ENCODE peak calls at places on chromosomes 13 and 19, in ten cellular contexts. G, W, J, K, P, S, O, N, B and M are unnamed samples.

GRCh38 chr13:29594710-29595379 is 643 bp downstream of the SLC7A1 start:
- DNase-seq in G (peak), W (peak), J (peak), K (peak), P (peak), S (peak), O (peak), N (peak), B (peak), M (peak)

GRCh38 chr13:108195146-108195545 is 20.2 kb downstream of the LIG4 start:
- DNase-seq in G (no peak), W (peak), J (no peak), K (no peak), P (peak), S (no peak), O (no peak), N (no peak), B (peak), M (no peak)

GRCh38 chr13:29140277-29140676 is 320.1 kb downstream of the MTUS2 start:
- DNase-seq in G (no peak), W (peak), J (no peak), K (no peak), P (peak), S (no peak), O (no peak), N (no peak), B (peak), M (no peak)

GRCh38 chr13:112330479-112331407 is 45.4 kb upstream of the SPACA7 start:
- DNase-seq in G (no peak), W (no peak), J (no peak), K (no peak), P (no peak), S (peak), O (no peak), N (no peak), B (no peak), M (no peak)

GRCh38 chr19:38455031-38455430 is 21.5 kb downstream of the RYR1 start:
- DNase-seq in G (no peak), W (peak), J (peak), K (no peak), P (no peak), S (peak), O (no peak), N (no peak), B (peak), M (no peak)

GRCh38 chr19:41872775-41873647 is 4.1 kb upstream of the CD79A start:
- DNase-seq in G (no peak), W (peak), J (peak), K (no peak), P (peak), S (peak), O (peak), N (peak), B (peak), M (peak)

GRCh38 chr13:27080018-27080948 is 91.3 kb downstream of the USP12 start:
- DNase-seq in G (no peak), W (no peak), J (no peak), K (no peak), P (peak), S (no peak), O (no peak), N (no peak), B (no peak), M (no peak)

GRCh38 chr13:90750021-90750420 is 597.5 kb upstream of the MIR17HG start:
- DNase-seq in G (no peak), W (no peak), J (no peak), K (no peak), P (no peak), S (no peak), O (no peak), N (no peak), B (no peak), M (no peak)

GRCh38 chr19:35048911-35049411 is 7.4 kb downstream of the HPN start:
- DNase-seq in G (no peak), W (no peak), J (no peak), K (no peak), P (no peak), S (no peak), O (no peak), N (peak), B (no peak), M (no peak)

GRCh38 chr13:112331675-112332074 is 44.5 kb upstream of the SPACA7 start:
- DNase-seq in G (no peak), W (no peak), J (no peak), K (no peak), P (no peak), S (peak), O (no peak), N (no peak), B (no peak), M (no peak)

GRCh38 chr13:101490400-101491015 is 38.0 kb downstream of the ITGBL1 start:
- DNase-seq in G (no peak), W (no peak), J (no peak), K (no peak), P (peak), S (no peak), O (no peak), N (no peak), B (peak), M (no peak)

GRCh38 chr13:74040200-74040599 is 94.0 kb downstream of the KLF12 start:
- DNase-seq in G (no peak), W (peak), J (peak), K (peak), P (no peak), S (peak), O (peak), N (no peak), B (peak), M (peak)

GRCh38 chr13:44237276-44237767 is 136.3 kb upstream of the SERP2 start:
- DNase-seq in G (peak), W (peak), J (peak), K (peak), P (peak), S (no peak), O (peak), N (peak), B (peak), M (peak)

GRCh38 chr19:41969772-41970458 is 10.8 kb upstream of the RABAC1 start:
- DNase-seq in G (no peak), W (no peak), J (no peak), K (no peak), P (no peak), S (no peak), O (no peak), N (no peak), B (no peak), M (no peak)

GRCh38 chr19:1132625-1133383 is 29.0 kb downstream of the GPX4 start:
- DNase-seq in G (no peak), W (no peak), J (no peak), K (no peak), P (no peak), S (no peak), O (no peak), N (no peak), B (no peak), M (no peak)

GRCh38 chr19:49436381-49437017 is 4.8 kb downstream of the SLC17A7 start:
- DNase-seq in G (no peak), W (no peak), J (no peak), K (no peak), P (no peak), S (peak), O (peak), N (no peak), B (no peak), M (peak)

GRCh38 chr13:43132911-43133310 is 109.5 kb downstream of the DNAJC15 start:
- DNase-seq in G (no peak), W (no peak), J (no peak), K (no peak), P (no peak), S (no peak), O (no peak), N (no peak), B (no peak), M (no peak)

GRCh38 chr13:44159633-44160279 is 213.9 kb upstream of the SERP2 start:
- DNase-seq in G (no peak), W (no peak), J (no peak), K (no peak), P (no peak), S (no peak), O (no peak), N (peak), B (peak), M (no peak)

GRCh38 chr19:38717051-38717450 is 27.2 kb downstream of the CAPN12 start:
- DNase-seq in G (no peak), W (no peak), J (no peak), K (no peak), P (no peak), S (no peak), O (no peak), N (no peak), B (no peak), M (no peak)

DNA sequence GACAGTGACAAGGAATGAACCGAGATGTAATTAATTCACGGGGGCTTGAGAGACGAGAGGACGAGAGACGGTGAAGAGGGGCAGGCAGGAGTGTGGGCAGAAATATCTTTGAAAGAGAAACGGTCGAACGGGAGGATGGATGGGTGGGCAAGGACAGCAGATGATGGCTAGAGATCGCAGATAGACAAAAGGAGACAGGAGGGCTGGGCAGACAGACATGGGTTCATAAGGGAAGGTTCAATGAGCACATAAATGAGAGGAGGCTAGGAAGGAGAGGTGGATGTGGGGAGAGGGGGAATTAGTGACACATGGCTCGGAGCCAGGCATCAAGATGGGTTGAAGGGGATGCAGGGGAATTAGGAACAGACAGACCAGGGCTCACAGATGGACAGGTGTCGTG is 1.1 kb downstream of the SYT3 start:
- DNase-seq in G (no peak), W (no peak), J (no peak), K (no peak), P (no peak), S (no peak), O (no peak), N (no peak), B (no peak), M (no peak)
- H3K4me3 ChIP-seq in G (no peak), W (no peak), J (no peak), K (no peak), P (no peak), S (no peak), O (peak), N (no peak), B (no peak), M (no peak)

GRCh38 chr13:80341098-80341701 is at the start of gene SPRY2:
- DNase-seq in G (peak), W (peak), J (peak), K (peak), P (peak), S (peak), O (peak), N (peak), B (peak), M (peak)
- TF ChIP-seq CTCF in G (no peak), W (no peak), J (no peak), K (no peak), P (no peak), S (peak), O (peak), N (peak), B (no peak), M (no peak)

DNA sequence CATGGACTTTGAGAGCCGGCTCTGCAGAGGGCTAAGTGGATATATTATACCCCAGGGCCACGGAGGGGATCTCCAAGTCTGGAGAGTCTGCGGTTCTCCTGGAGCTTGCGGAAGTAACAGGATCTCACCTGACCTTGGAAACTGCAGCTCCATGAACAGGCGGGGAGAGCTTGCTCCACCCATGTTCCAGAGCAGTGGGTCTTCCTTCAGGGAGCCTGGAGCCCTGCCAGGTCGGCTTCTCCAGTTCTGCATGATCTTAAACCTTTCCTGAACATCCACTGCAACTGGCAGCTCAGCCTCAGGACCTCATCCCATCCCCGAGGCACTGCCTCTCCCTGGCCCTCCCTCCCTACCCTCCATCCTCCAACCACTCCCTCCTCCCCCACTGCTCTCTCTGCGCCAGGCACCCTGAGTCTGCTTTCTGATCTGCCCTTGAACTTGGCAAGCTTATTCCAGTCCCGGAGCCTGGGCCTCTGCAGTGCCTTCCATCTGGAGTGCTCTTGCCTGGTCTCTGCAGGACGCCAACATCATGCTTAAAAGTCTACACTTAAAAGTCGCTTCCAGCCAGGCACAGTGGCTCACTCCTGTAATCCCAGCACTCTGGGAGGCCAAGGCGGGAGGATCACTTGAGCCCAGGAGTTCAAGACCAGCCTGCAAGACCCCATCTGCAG is 13.2 kb downstream of the ATCAY start:
- DNase-seq in G (no peak), W (no peak), J (no peak), K (no peak), P (no peak), S (no peak), O (no peak), N (no peak), B (no peak), M (no peak)
- H3K4me3 ChIP-seq in G (no peak), W (no peak), J (no peak), K (no peak), P (no peak), S (no peak), O (no peak), N (no peak), B (no peak), M (no peak)

DNA sequence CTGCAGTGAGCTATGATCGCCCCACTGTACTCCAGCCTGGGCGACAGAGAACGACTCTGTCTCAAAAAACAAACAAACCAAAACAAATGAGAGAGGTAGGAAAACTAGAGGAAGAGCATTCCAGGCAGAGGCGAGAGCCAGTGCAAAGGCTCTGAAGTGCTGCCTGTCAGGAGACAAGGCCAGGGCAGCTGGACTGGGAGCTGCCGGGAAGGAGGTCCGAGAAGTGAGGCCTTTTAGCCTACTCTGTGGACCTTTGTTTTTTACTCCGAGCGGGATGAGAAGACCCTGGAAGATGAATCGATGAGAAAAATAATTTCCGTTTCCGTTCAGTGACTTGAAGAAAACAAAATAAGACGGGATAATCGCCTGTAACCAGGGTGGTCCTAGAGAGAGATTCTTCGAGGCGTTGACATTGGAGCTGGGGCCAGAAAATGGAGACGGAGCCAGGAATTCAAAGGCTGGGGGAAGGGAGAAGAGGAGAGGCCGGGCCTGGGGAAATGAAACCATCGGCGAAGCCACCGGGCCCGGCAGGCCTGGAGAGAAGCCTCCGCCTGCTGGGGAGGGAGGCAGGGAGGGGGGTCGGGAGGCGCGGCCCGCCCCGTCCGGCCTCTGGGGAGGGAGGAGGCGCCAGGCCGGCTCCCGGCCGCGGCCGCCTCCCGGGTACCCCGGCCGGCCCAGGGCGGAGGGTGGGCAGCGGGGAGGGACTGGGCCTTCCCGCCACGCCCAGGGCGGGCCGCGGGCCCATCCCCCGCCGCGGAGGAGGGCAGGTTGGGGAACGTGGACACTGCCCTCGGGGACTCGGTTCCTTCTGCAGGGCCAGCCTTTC is 7.8 kb upstream of the SERTAD1 start:
- DNase-seq in G (peak), W (peak), J (peak), K (peak), P (peak), S (peak), O (peak), N (peak), B (peak), M (peak)
- TF ChIP-seq CTCF in G (no peak), W (no peak), J (no peak), K (no peak), P (no peak), S (no peak), O (no peak), N (no peak), B (no peak), M (no peak)

GRCh38 chr19:17953316-17953801 is 13.5 kb upstream of the KCNN1 start:
- DNase-seq in G (no peak), W (no peak), J (no peak), K (no peak), P (no peak), S (no peak), O (no peak), N (no peak), B (no peak), M (no peak)
- H3K4me3 ChIP-seq in G (no peak), W (no peak), J (no peak), K (no peak), P (no peak), S (peak), O (no peak), N (no peak), B (no peak), M (no peak)

GRCh38 chr19:36986131-36986530 is 70.0 kb downstream of the ZNF568 start:
- DNase-seq in G (no peak), W (no peak), J (no peak), K (no peak), P (no peak), S (no peak), O (no peak), N (no peak), B (no peak), M (no peak)

GRCh38 chr19:36986601-36987000 is 70.5 kb downstream of the ZNF568 start:
- DNase-seq in G (no peak), W (no peak), J (no peak), K (no peak), P (no peak), S (no peak), O (no peak), N (no peak), B (no peak), M (no peak)

DNA sequence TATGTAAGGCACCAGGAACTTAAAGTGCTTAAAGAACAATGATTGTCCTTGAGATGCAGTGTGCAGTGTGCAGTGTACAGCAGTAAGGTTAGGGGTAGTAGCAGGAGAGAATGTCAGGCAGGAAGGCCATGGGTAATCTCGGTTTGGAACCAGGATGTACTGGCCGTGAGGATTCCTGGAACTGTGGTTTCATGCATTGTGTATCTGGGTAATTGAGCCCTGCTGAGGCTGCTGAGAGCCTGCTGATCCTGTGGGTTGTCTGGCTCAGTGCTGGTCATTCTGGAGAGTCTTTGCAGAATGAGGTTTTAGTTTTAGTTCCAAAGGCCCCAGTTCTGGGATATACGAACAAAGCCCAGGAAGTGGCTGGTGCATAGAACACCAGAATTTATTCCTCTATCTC is 71.0 kb downstream of the ZNF568 start:
- DNase-seq in G (no peak), W (no peak), J (no peak), K (no peak), P (no peak), S (no peak), O (no peak), N (no peak), B (no peak), M (no peak)
- TF ChIP-seq CTCF in G (no peak), W (no peak), J (no peak), K (no peak), P (no peak), S (no peak), O (no peak), N (no peak), B (no peak), M (no peak)

GRCh38 chr13:49300716-49301589 is 53.2 kb downstream of the CDADC1 start:
- DNase-seq in G (no peak), W (peak), J (peak), K (no peak), P (peak), S (peak), O (peak), N (peak), B (peak), M (peak)
- H3K4me3 ChIP-seq in G (peak), W (peak), J (peak), K (no peak), P (peak), S (no peak), O (no peak), N (no peak), B (no peak), M (no peak)

GRCh38 chr19:45091031-45091918 is 1.7 kb upstream of the PPP1R37 start:
- DNase-seq in G (peak), W (peak), J (peak), K (peak), P (peak), S (peak), O (peak), N (peak), B (peak), M (peak)
- TF ChIP-seq CTCF in G (no peak), W (no peak), J (no peak), K (no peak), P (no peak), S (no peak), O (no peak), N (no peak), B (no peak), M (no peak)